ENCODE peak calls at places on chromosome 12, in four cellular contexts. C is tibial artery; F is CD4-positive, alpha-beta memory T cell; P is OCI-LY7. R is an unnamed sample.

GRCh38 chr12:27733052-27733656 is 22.5 kb downstream of the MRPS35 start:
- DNase-seq in C (no peak), F (peak; percentile 24), P (peak; percentile 51), R (no peak)

GRCh38 chr12:49838973-49839633 is 3.8 kb downstream of the BCDIN3D start:
- DNase-seq in C (no peak), F (peak; percentile 46), P (peak; percentile 72), R (no peak)

GRCh38 chr12:89468017-89468416 is 56.6 kb downstream of the GALNT4 start:
- DNase-seq in C (no peak), F (no peak), P (no peak), R (no peak)

GRCh38 chr12:116880817-116881324 is 370 bp downstream of the HRK start:
- DNase-seq in C (no peak), F (peak; percentile 8), P (peak; percentile 93), R (no peak)

GRCh38 chr12:116508145-116509121 is 50.7 kb upstream of the MAP1LC3B2 start:
- DNase-seq in C (no peak), F (peak; percentile 6), P (no peak), R (no peak)

GRCh38 chr12:111330800-111331752 is 37.8 kb downstream of the PHETA1 start:
- DNase-seq in C (no peak), F (no peak), P (peak; percentile 61), R (no peak)

GRCh38 chr12:51941011-51941561 is 10.4 kb upstream of the ACVR1B start:
- DNase-seq in C (no peak), F (no peak), P (no peak), R (no peak)

GRCh38 chr12:76311796-76312195 is 36.4 kb downstream of the BBS10 start:
- DNase-seq in C (no peak), F (no peak), P (no peak), R (no peak)

GRCh38 chr12:6430124-6430989 is 14.4 kb upstream of the CD27 start:
- DNase-seq in C (peak; percentile 92), F (no peak), P (peak; percentile 41), R (peak; percentile 67)

GRCh38 chr12:6428326-6428725 is 16.4 kb upstream of the CD27 start:
- DNase-seq in C (no peak), F (no peak), P (no peak), R (no peak)

GRCh38 chr12:6432991-6433390 is 11.8 kb upstream of the CD27 start:
- DNase-seq in C (peak; percentile 9), F (no peak), P (peak; percentile 61), R (no peak)

GRCh38 chr12:6434205-6435180 is 10.3 kb upstream of the CD27 start:
- DNase-seq in C (peak; percentile 35), F (no peak), P (no peak), R (no peak)

GRCh38 chr12:6430990-6431353 is 13.8 kb upstream of the CD27 start:
- DNase-seq in C (peak; percentile 48), F (no peak), P (no peak), R (no peak)
- H3K27ac ChIP-seq in C (peak overlapping the region; percentile 83), F (no peak overlapping the region), P (peak overlapping the region; percentile 68), R (peak overlapping the region; percentile 58)

GRCh38 chr12:123997033-123997822 is 24.2 kb downstream of the ZNF664 start:
- DNase-seq in C (no peak), F (no peak), P (no peak), R (no peak)
- H3K4me3 ChIP-seq in C (no peak overlapping the region), F (no peak overlapping the region), P (no peak overlapping the region), R (peak overlapping the region; percentile 14)

GRCh38 chr12:11763760-11764520 is 114.5 kb downstream of the ETV6 start:
- DNase-seq in C (no peak), F (no peak), P (no peak), R (no peak)

GRCh38 chr12:11765421-11765816 is 115.9 kb downstream of the ETV6 start:
- DNase-seq in C (no peak), F (no peak), P (no peak), R (no peak)

GRCh38 chr12:11768233-11768965 is 118.9 kb downstream of the ETV6 start:
- DNase-seq in C (no peak), F (no peak), P (no peak), R (no peak)

GRCh38 chr12:11767029-11767724 is 117.7 kb downstream of the ETV6 start:
- DNase-seq in C (no peak), F (no peak), P (no peak), R (no peak)

DNA sequence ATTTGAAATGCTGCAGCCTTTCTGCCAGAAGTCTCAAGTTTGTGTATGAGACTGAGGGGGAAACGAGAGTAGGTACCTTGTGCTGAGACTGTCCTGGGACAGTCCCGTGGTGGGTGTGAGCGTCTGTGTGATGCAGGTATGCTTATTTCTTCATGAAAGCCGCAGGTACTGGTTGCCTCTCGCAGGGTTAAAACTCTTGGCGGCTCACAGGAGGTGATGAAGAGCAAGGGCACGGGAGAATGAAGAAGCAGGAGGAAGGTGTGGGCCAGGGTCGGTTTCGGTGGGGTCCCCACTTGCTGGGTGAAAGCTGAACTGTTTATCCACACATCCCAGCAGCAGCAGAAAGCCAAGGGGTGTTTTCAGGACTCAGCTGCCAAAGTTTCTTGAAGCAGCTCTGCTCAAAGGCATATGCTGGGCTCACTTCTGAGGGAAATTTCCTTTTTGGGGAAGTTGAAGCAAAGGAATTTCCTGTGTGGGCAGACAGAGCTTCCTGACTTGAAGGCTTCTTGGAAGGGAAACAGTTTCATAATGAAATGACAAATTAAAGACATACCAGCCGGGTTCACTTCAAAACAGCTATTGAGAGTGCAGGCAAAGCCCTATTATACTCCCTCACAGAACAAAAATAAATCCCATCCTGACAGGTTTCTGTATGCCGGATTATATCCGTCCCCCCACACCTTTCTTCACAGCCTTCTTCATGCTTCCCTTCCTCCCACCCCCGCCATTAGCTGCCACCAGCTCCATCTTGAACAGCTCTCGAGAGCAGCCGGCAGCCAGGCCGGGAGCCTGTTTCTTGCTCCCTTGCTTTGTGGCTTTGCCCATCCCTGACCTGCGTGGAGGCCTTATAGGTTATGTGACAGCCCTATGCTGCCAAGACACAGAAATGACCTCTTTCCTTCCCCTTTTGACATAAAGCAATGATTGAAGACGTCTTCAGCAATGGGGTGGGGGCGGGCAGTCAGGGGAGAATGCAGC is 116.6 kb downstream of the ETV6 start:
- DNase-seq in C (no peak), F (peak; percentile 25), P (no peak), R (no peak)
- H3K27ac ChIP-seq in C (peak overlapping the region; percentile 84), F (peak overlapping the region; percentile 27), P (peak overlapping the region; percentile 26), R (peak overlapping the region; percentile 36)

GRCh38 chr12:106321139-106321850 is 18.8 kb downstream of the TCP11L2 start:
- DNase-seq in C (no peak), F (no peak), P (no peak), R (no peak)

GRCh38 chr12:106315523-106315922 is 13.0 kb downstream of the TCP11L2 start:
- DNase-seq in C (no peak), F (no peak), P (no peak), R (no peak)

GRCh38 chr12:106323537-106323936 is 21.0 kb downstream of the TCP11L2 start:
- DNase-seq in C (no peak), F (no peak), P (no peak), R (no peak)

DNA sequence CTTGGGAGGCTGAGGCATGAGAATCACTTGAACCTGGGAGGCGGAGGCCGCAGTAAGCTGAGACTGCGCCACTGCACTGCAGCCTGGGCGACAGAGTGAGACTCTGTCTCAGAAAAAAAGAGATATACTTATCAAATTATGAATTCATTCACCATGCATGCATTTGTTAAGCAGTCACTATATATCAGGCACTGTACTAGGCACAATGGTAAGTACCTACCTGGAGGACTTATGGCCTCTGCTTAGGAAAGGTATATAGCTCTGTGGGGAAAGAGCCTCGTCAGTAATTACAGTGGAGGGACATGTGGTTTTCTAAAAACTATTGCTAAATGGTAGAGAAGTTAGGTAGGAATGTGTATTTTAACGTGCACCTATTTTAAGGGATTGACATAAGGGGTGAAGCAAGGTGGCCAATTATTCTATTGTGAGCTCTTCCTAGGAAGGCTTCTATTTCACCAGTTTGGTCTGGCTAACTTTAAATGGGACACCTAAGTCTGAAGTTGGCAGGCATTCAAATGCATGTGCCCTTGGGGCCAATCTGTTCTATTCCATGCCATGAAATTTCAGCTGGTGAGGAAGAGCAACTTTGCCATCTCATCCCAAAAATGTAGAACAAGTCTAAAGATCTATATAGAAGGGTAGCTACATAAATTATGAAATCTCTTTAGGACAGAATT is 15.0 kb downstream of the TCP11L2 start:
- DNase-seq in C (no peak), F (no peak), P (no peak), R (no peak)
- H3K4me3 ChIP-seq in C (no peak overlapping the region), F (no peak overlapping the region), P (no peak overlapping the region), R (no peak overlapping the region)

GRCh38 chr12:32249701-32250270 is 143.1 kb downstream of the BICD1 start:
- DNase-seq in C (no peak), F (no peak), P (no peak), R (no peak)

GRCh38 chr12:32253154-32253795 is 146.1 kb upstream of the FGD4 start:
- DNase-seq in C (no peak), F (no peak), P (no peak), R (no peak)

GRCh38 chr12:32254260-32254659 is 145.1 kb upstream of the FGD4 start:
- DNase-seq in C (no peak), F (no peak), P (no peak), R (no peak)

GRCh38 chr12:32248594-32249140 is 142.0 kb downstream of the BICD1 start:
- DNase-seq in C (no peak), F (no peak), P (no peak), R (no peak)

GRCh38 chr12:32252199-32253073 is 145.8 kb downstream of the BICD1 start:
- DNase-seq in C (no peak), F (no peak), P (no peak), R (no peak)
- H3K27ac ChIP-seq in C (no peak overlapping the region), F (no peak overlapping the region), P (no peak overlapping the region), R (no peak overlapping the region)

DNA sequence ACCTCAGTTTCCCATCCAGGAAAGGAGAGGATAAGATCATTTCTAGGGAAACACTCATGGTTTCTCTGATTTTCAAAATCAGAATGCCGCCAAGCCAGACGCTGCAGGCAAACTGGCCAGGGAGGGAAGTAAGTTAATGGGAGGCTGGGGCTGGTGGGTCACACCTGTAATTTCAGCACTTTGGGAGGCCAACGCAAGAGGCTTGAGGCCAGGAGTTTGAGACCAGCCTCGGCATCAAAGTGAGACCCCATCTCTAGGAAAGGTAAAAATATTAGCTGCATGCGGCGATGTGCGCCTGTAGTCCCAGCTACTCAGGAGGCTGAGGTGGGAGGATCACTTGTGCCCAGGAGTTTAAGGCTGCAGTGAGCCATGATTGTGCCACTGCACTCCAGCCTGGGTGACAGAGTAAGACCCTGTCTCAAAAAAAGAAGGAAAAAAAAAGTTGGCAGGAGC is 587 bp downstream of the SELPLG start:
- DNase-seq in C (peak; percentile 31), F (no peak), P (peak; percentile 24), R (no peak)
- H3K4me3 ChIP-seq in C (peak overlapping the region; percentile 19), F (peak overlapping the region; percentile 92), P (peak overlapping the region; percentile 75), R (peak overlapping the region; percentile 8)